ENCODE peak calls at places on chromosomes 6 and 20, in ten cellular contexts. One of them, this sample, is unnamed.

GRCh38 chr20:39878809-39879208 is 810.2 kb downstream of the MAFB start:
- DNase-seq in body of pancreas: no peak
- DNase-seq in ovary: no peak
- DNase-seq in heart left ventricle: no peak
- DNase-seq in right lobe of liver: no peak
- DNase-seq in suprapubic skin: no peak
- DNase-seq in HCT116: no peak
- DNase-seq in stomach: no peak
- DNase-seq in Peyer's patch: no peak
- DNase-seq in IMR-90: no peak
- DNase-seq in this sample: peak

GRCh38 chr6:26493258-26493657 is 6.8 kb upstream of the BTN1A1 start:
- DNase-seq in ovary: no peak
- DNase-seq in stomach: no peak
- DNase-seq in body of pancreas: no peak
- DNase-seq in heart left ventricle: no peak
- DNase-seq in right lobe of liver: no peak
- DNase-seq in HCT116: no peak
- DNase-seq in Peyer's patch: no peak
- DNase-seq in IMR-90: peak
- DNase-seq in suprapubic skin: no peak
- DNase-seq in this sample: no peak

GRCh38 chr6:123518441-123519190 is 118.1 kb downstream of the TRDN start:
- DNase-seq in stomach: no peak
- DNase-seq in suprapubic skin: no peak
- DNase-seq in HCT116: no peak
- DNase-seq in right lobe of liver: no peak
- DNase-seq in Peyer's patch: no peak
- DNase-seq in IMR-90: no peak
- DNase-seq in heart left ventricle: peak
- DNase-seq in body of pancreas: no peak
- DNase-seq in ovary: no peak
- DNase-seq in this sample: no peak

GRCh38 chr20:54837226-54837625 is 361.8 kb downstream of the DOK5 start:
- DNase-seq in right lobe of liver: no peak
- DNase-seq in HCT116: no peak
- DNase-seq in ovary: no peak
- DNase-seq in body of pancreas: no peak
- DNase-seq in heart left ventricle: no peak
- DNase-seq in Peyer's patch: no peak
- DNase-seq in IMR-90: no peak
- DNase-seq in stomach: no peak
- DNase-seq in suprapubic skin: no peak
- DNase-seq in this sample: no peak

GRCh38 chr6:109879521-109879920 is 98.6 kb upstream of the GPR6 start:
- DNase-seq in HCT116: no peak
- DNase-seq in ovary: peak
- DNase-seq in stomach: no peak
- DNase-seq in heart left ventricle: no peak
- DNase-seq in IMR-90: no peak
- DNase-seq in right lobe of liver: no peak
- DNase-seq in suprapubic skin: no peak
- DNase-seq in body of pancreas: no peak
- DNase-seq in Peyer's patch: no peak
- DNase-seq in this sample: no peak

GRCh38 chr6:90253631-90254030 is 43.0 kb downstream of the BACH2 start:
- DNase-seq in heart left ventricle: no peak
- DNase-seq in ovary: no peak
- DNase-seq in HCT116: no peak
- DNase-seq in body of pancreas: no peak
- DNase-seq in stomach: no peak
- DNase-seq in IMR-90: peak
- DNase-seq in suprapubic skin: no peak
- DNase-seq in right lobe of liver: no peak
- DNase-seq in Peyer's patch: no peak
- DNase-seq in this sample: no peak

GRCh38 chr20:35318502-35319157 is 26.4 kb upstream of the FAM83C start:
- DNase-seq in suprapubic skin: no peak
- DNase-seq in IMR-90: peak
- DNase-seq in right lobe of liver: no peak
- DNase-seq in stomach: peak
- DNase-seq in body of pancreas: peak
- DNase-seq in heart left ventricle: peak
- DNase-seq in HCT116: peak
- DNase-seq in ovary: no peak
- DNase-seq in Peyer's patch: peak
- DNase-seq in this sample: no peak

GRCh38 chr6:80446454-80447045 is 340.1 kb downstream of the BCKDHB start:
- DNase-seq in Peyer's patch: no peak
- DNase-seq in body of pancreas: no peak
- DNase-seq in right lobe of liver: no peak
- DNase-seq in suprapubic skin: no peak
- DNase-seq in IMR-90: no peak
- DNase-seq in HCT116: no peak
- DNase-seq in stomach: no peak
- DNase-seq in heart left ventricle: no peak
- DNase-seq in ovary: no peak
- DNase-seq in this sample: no peak

DNA sequence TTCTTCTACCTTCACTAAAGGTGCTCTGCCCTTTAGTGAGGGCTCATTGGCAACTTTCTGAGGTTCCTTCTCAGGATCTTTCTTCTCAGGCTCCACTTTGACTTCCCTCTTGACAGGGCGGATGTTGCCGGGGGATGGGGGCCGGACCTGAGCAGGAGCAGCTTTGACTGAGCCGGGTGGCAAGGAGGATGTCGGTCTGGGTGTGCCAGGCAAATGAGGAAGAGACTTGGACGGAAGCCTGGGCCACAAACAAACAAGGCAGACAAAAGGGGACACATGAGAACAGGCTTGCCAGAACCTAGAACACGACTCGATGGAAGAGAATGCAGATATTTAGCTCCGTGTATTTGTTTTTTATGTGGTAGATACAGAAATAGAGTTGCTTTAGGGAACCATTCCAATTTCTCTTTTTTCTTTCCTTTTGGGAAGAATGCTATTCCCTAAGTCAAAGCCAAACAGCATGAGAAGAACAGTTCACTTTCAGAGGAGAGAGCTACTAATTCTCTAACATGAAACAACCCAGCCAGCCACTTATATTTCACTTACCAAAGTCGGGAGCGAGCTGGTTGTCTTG is 76.2 kb upstream of the BCLAF1 start:
- DNase-seq in HCT116: no peak
- DNase-seq in suprapubic skin: peak
- DNase-seq in heart left ventricle: peak
- DNase-seq in Peyer's patch: peak
- DNase-seq in body of pancreas: peak
- DNase-seq in right lobe of liver: peak
- DNase-seq in stomach: peak
- DNase-seq in ovary: no peak
- DNase-seq in IMR-90: peak
- DNase-seq in this sample: peak
- H3K27ac ChIP-seq in HCT116: no peak
- H3K27ac ChIP-seq in suprapubic skin: no peak
- H3K27ac ChIP-seq in heart left ventricle: no peak
- H3K27ac ChIP-seq in Peyer's patch: no peak
- H3K27ac ChIP-seq in body of pancreas: no peak
- H3K27ac ChIP-seq in right lobe of liver: no peak
- H3K27ac ChIP-seq in stomach: no peak
- H3K27ac ChIP-seq in ovary: no peak
- H3K27ac ChIP-seq in IMR-90: no peak
- H3K27ac ChIP-seq in this sample: no peak

DNA sequence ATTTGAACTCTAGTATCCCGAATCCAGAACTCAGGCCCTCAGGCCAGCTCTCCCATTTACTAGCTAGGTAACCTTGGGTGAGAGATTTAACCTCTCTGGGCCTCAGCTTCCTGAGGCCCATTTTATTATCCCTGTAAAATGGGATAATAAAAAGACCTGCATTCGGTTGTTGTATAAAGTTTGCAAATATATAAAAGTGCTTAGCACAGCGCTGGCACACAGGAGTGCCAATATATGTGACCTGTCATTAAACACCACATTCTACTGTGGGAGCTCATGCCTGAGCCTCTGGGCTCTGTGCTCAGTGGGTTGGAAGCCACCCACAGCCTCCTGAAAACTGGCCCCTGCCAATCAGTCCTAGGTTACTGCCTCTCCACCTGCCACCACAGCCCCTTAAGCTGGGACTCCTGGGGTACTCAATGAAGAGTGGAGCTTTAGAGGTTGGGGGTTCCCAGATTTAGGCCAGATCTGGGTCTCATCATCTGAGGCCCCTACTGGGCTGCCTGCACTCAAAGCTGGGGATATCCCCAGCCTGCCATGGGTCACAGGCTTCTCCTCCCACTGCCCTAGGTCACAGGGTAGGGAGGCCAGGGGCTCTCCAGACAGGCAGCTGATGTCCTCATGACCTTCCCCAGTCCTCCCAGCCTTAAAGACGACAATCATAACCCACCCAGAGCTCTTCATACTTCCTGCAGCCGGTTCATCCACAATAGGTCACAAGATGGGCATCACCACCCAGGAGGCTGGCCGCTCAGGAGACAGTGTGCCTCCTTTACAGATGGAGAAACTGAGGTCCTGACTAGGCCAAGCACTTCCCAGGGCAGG is 15.4 kb downstream of the TFEB start:
- DNase-seq in right lobe of liver: no peak
- DNase-seq in heart left ventricle: no peak
- DNase-seq in Peyer's patch: no peak
- DNase-seq in IMR-90: no peak
- DNase-seq in suprapubic skin: no peak
- DNase-seq in body of pancreas: no peak
- DNase-seq in stomach: no peak
- DNase-seq in HCT116: no peak
- DNase-seq in ovary: no peak
- DNase-seq in this sample: no peak
- TF ChIP-seq POLR2A in right lobe of liver: no peak
- TF ChIP-seq POLR2A in heart left ventricle: no peak
- TF ChIP-seq POLR2A in Peyer's patch: no peak
- TF ChIP-seq POLR2A in IMR-90: no peak
- TF ChIP-seq POLR2A in suprapubic skin: no peak
- TF ChIP-seq POLR2A in body of pancreas: no peak
- TF ChIP-seq POLR2A in stomach: no peak
- TF ChIP-seq POLR2A in HCT116: no peak
- TF ChIP-seq POLR2A in ovary: no peak
- TF ChIP-seq POLR2A in this sample: no peak

DNA sequence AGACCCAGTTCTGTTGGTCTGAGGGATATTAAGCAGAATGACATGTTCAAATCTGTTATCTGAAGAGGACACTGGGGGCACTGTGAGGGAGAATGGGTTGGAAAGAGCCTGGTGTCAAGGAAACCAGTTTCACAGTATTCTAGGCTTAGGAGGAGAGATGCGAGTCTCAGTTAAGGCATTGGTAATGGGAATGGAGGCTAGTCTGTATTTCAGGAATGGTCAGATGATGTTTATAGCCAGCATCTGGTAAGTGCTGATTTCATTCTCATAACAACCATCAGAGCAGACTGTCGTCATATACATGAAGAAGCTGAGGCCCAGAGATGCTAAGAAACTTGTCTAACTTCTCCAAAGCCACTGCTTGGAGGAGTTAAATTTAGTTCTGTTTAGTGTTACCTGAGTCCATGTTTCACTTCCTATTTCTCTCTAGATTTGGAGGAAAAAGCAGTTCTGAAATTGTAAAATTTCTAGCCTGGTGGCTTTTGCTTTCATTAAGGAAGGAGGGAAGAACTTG is 242.0 kb downstream of the ARID1B start:
- DNase-seq in right lobe of liver: no peak
- DNase-seq in Peyer's patch: no peak
- DNase-seq in HCT116: no peak
- DNase-seq in stomach: no peak
- DNase-seq in ovary: no peak
- DNase-seq in IMR-90: peak
- DNase-seq in suprapubic skin: no peak
- DNase-seq in body of pancreas: no peak
- DNase-seq in heart left ventricle: no peak
- DNase-seq in this sample: no peak
- H3K27ac ChIP-seq in right lobe of liver: no peak
- H3K27ac ChIP-seq in Peyer's patch: no peak
- H3K27ac ChIP-seq in HCT116: no peak
- H3K27ac ChIP-seq in stomach: peak
- H3K27ac ChIP-seq in ovary: peak
- H3K27ac ChIP-seq in IMR-90: peak
- H3K27ac ChIP-seq in suprapubic skin: no peak
- H3K27ac ChIP-seq in body of pancreas: no peak
- H3K27ac ChIP-seq in heart left ventricle: no peak
- H3K27ac ChIP-seq in this sample: no peak

GRCh38 chr6:39118921-39119320 is 3.9 kb upstream of the SAYSD1 start:
- DNase-seq in Peyer's patch: no peak
- DNase-seq in HCT116: no peak
- DNase-seq in body of pancreas: no peak
- DNase-seq in heart left ventricle: no peak
- DNase-seq in IMR-90: no peak
- DNase-seq in stomach: no peak
- DNase-seq in right lobe of liver: no peak
- DNase-seq in suprapubic skin: no peak
- DNase-seq in ovary: no peak
- DNase-seq in this sample: no peak

GRCh38 chr6:39114395-39114706 is 635 bp downstream of the SAYSD1 start:
- DNase-seq in Peyer's patch: no peak
- DNase-seq in right lobe of liver: no peak
- DNase-seq in body of pancreas: no peak
- DNase-seq in suprapubic skin: no peak
- DNase-seq in heart left ventricle: no peak
- DNase-seq in IMR-90: no peak
- DNase-seq in ovary: no peak
- DNase-seq in stomach: no peak
- DNase-seq in HCT116: no peak
- DNase-seq in this sample: no peak

GRCh38 chr6:39113788-39114187 is 1.2 kb downstream of the SAYSD1 start:
- DNase-seq in ovary: no peak
- DNase-seq in HCT116: no peak
- DNase-seq in right lobe of liver: no peak
- DNase-seq in suprapubic skin: no peak
- DNase-seq in IMR-90: no peak
- DNase-seq in heart left ventricle: no peak
- DNase-seq in stomach: no peak
- DNase-seq in Peyer's patch: no peak
- DNase-seq in body of pancreas: no peak
- DNase-seq in this sample: no peak

GRCh38 chr6:39111280-39111679 is 3.7 kb downstream of the SAYSD1 start:
- DNase-seq in right lobe of liver: no peak
- DNase-seq in stomach: no peak
- DNase-seq in suprapubic skin: no peak
- DNase-seq in IMR-90: no peak
- DNase-seq in HCT116: no peak
- DNase-seq in Peyer's patch: no peak
- DNase-seq in ovary: no peak
- DNase-seq in body of pancreas: no peak
- DNase-seq in heart left ventricle: no peak
- DNase-seq in this sample: no peak

DNA sequence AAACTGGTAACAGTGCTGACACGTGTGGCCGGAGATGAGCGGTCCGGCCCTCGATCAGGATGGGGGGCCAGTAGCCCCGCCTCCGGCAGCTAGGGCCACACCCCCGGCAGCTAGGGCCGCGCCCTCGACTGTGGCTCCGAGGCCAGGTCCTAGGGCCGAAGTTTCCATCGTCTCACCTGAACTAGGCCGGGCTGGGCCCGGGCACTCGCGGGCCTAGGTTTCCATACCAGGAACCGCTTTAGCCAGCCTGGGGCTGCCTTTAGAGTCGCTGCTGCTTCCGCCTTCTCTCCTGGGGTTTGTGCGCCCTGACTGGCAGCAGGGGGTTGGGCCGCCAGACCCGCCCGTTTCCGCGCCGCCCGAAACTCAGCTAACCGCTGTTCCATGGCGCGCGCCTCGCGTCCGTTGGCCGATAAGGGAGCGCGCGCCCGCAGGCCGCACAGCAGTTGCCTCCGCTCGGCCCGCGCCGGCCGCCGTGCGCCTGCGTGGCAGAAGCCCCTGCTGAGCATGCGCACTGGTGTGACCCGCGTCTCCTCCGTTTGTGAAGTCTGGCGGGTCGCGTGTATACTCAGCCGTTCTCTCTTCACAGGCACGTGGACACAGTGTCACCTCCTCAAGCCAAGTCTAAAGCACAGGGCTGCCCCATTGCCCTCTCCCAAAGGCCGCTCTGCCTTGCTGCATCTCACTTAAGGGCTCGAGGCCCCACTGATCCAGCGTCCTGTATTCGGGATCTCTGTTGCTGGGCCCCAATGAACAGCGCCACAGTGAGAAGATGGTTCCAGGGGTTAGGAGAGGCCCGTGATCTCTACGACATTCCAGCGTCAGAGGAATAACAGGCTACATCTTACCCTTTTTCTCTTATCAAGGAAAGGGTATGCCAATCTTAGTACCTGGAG is at the start of gene SAYSD1:
- DNase-seq in heart left ventricle: peak
- DNase-seq in HCT116: peak
- DNase-seq in stomach: peak
- DNase-seq in ovary: peak
- DNase-seq in Peyer's patch: peak
- DNase-seq in right lobe of liver: peak
- DNase-seq in suprapubic skin: peak
- DNase-seq in body of pancreas: peak
- DNase-seq in IMR-90: peak
- DNase-seq in this sample: peak
- TF ChIP-seq POLR2A in heart left ventricle: peak
- TF ChIP-seq POLR2A in HCT116: peak
- TF ChIP-seq POLR2A in stomach: no peak
- TF ChIP-seq POLR2A in ovary: peak
- TF ChIP-seq POLR2A in Peyer's patch: peak
- TF ChIP-seq POLR2A in right lobe of liver: peak
- TF ChIP-seq POLR2A in suprapubic skin: peak
- TF ChIP-seq POLR2A in body of pancreas: peak
- TF ChIP-seq POLR2A in IMR-90: peak
- TF ChIP-seq POLR2A in this sample: peak

This sample was measured in adrenal gland.